ENCODE peak calls at places on chromosome 15, in nine cellular contexts. One of them, this sample, is unnamed.

GRCh38 chr15:45377630-45378148 is 655 bp downstream of the GATM start:
- DNase-seq in A549: no peak
- DNase-seq in CD4-positive, CD25-positive, alpha-beta regulatory T cell: no peak
- DNase-seq in BJ: no peak
- DNase-seq in stomach: peak
- DNase-seq in endothelial cell of umbilical vein: peak
- DNase-seq in AG10803: no peak
- DNase-seq in keratinocyte: no peak
- DNase-seq in cardiac muscle cell: no peak
- DNase-seq in this sample: no peak

GRCh38 chr15:80455051-80455648 is 51.0 kb downstream of the ARNT2 start:
- DNase-seq in A549: no peak
- DNase-seq in CD4-positive, CD25-positive, alpha-beta regulatory T cell: no peak
- DNase-seq in BJ: no peak
- DNase-seq in stomach: no peak
- DNase-seq in endothelial cell of umbilical vein: no peak
- DNase-seq in AG10803: peak
- DNase-seq in keratinocyte: no peak
- DNase-seq in cardiac muscle cell: peak
- DNase-seq in this sample: no peak

GRCh38 chr15:44753345-44753744 is 17.0 kb downstream of the TRIM69 start:
- DNase-seq in A549: no peak
- DNase-seq in CD4-positive, CD25-positive, alpha-beta regulatory T cell: no peak
- DNase-seq in BJ: no peak
- DNase-seq in stomach: no peak
- DNase-seq in endothelial cell of umbilical vein: no peak
- DNase-seq in AG10803: no peak
- DNase-seq in keratinocyte: no peak
- DNase-seq in cardiac muscle cell: no peak
- DNase-seq in this sample: no peak

GRCh38 chr15:51312754-51313390 is 25.5 kb downstream of the CYP19A1 start:
- DNase-seq in A549: no peak
- DNase-seq in CD4-positive, CD25-positive, alpha-beta regulatory T cell: no peak
- DNase-seq in BJ: no peak
- DNase-seq in stomach: no peak
- DNase-seq in endothelial cell of umbilical vein: no peak
- DNase-seq in AG10803: no peak
- DNase-seq in keratinocyte: peak
- DNase-seq in cardiac muscle cell: peak
- DNase-seq in this sample: peak

GRCh38 chr15:81939604-81940440 is 106.0 kb downstream of the MEX3B start:
- DNase-seq in A549: peak
- DNase-seq in CD4-positive, CD25-positive, alpha-beta regulatory T cell: peak
- DNase-seq in BJ: no peak
- DNase-seq in stomach: no peak
- DNase-seq in endothelial cell of umbilical vein: peak
- DNase-seq in AG10803: peak
- DNase-seq in keratinocyte: peak
- DNase-seq in cardiac muscle cell: peak
- DNase-seq in this sample: peak

GRCh38 chr15:74373731-74374647 is 6.5 kb upstream of the CYP11A1 start:
- DNase-seq in A549: peak
- DNase-seq in CD4-positive, CD25-positive, alpha-beta regulatory T cell: peak
- DNase-seq in BJ: no peak
- DNase-seq in stomach: peak
- DNase-seq in endothelial cell of umbilical vein: peak
- DNase-seq in AG10803: peak
- DNase-seq in keratinocyte: no peak
- DNase-seq in cardiac muscle cell: peak
- DNase-seq in this sample: peak

GRCh38 chr15:70127288-70127746 is 29.6 kb upstream of the TLE3 start:
- DNase-seq in A549: peak
- DNase-seq in CD4-positive, CD25-positive, alpha-beta regulatory T cell: no peak
- DNase-seq in BJ: no peak
- DNase-seq in stomach: peak
- DNase-seq in endothelial cell of umbilical vein: peak
- DNase-seq in AG10803: no peak
- DNase-seq in keratinocyte: no peak
- DNase-seq in cardiac muscle cell: peak
- DNase-seq in this sample: peak

GRCh38 chr15:25870899-25871298 is 7.8 kb upstream of the ATP10A start:
- DNase-seq in A549: no peak
- DNase-seq in CD4-positive, CD25-positive, alpha-beta regulatory T cell: no peak
- DNase-seq in BJ: no peak
- DNase-seq in stomach: no peak
- DNase-seq in endothelial cell of umbilical vein: no peak
- DNase-seq in AG10803: no peak
- DNase-seq in keratinocyte: no peak
- DNase-seq in cardiac muscle cell: no peak
- DNase-seq in this sample: no peak

GRCh38 chr15:59569477-59569876 is 42.1 kb upstream of the GCNT3 start:
- DNase-seq in A549: no peak
- DNase-seq in CD4-positive, CD25-positive, alpha-beta regulatory T cell: no peak
- DNase-seq in BJ: no peak
- DNase-seq in stomach: no peak
- DNase-seq in endothelial cell of umbilical vein: no peak
- DNase-seq in AG10803: no peak
- DNase-seq in keratinocyte: no peak
- DNase-seq in cardiac muscle cell: no peak
- DNase-seq in this sample: no peak

GRCh38 chr15:100107151-100107550 is 234.6 kb downstream of the ADAMTS17 start:
- DNase-seq in A549: no peak
- DNase-seq in CD4-positive, CD25-positive, alpha-beta regulatory T cell: no peak
- DNase-seq in BJ: no peak
- DNase-seq in stomach: no peak
- DNase-seq in endothelial cell of umbilical vein: no peak
- DNase-seq in AG10803: no peak
- DNase-seq in keratinocyte: no peak
- DNase-seq in cardiac muscle cell: no peak
- DNase-seq in this sample: no peak

GRCh38 chr15:61974759-61975158 is 85.5 kb downstream of the VPS13C start:
- DNase-seq in A549: no peak
- DNase-seq in CD4-positive, CD25-positive, alpha-beta regulatory T cell: no peak
- DNase-seq in BJ: no peak
- DNase-seq in stomach: no peak
- DNase-seq in endothelial cell of umbilical vein: peak
- DNase-seq in AG10803: no peak
- DNase-seq in keratinocyte: no peak
- DNase-seq in cardiac muscle cell: no peak
- DNase-seq in this sample: no peak

GRCh38 chr15:32029862-32030781 is at the start of gene CHRNA7:
- DNase-seq in A549: peak
- DNase-seq in CD4-positive, CD25-positive, alpha-beta regulatory T cell: peak
- DNase-seq in BJ: no peak
- DNase-seq in stomach: peak
- DNase-seq in endothelial cell of umbilical vein: peak
- DNase-seq in AG10803: peak
- DNase-seq in keratinocyte: no peak
- DNase-seq in cardiac muscle cell: peak
- DNase-seq in this sample: peak

GRCh38 chr15:43509002-43509922 is 8.1 kb upstream of the MAP1A start:
- DNase-seq in A549: no peak
- DNase-seq in CD4-positive, CD25-positive, alpha-beta regulatory T cell: no peak
- DNase-seq in BJ: no peak
- DNase-seq in stomach: no peak
- DNase-seq in endothelial cell of umbilical vein: no peak
- DNase-seq in AG10803: peak
- DNase-seq in keratinocyte: no peak
- DNase-seq in cardiac muscle cell: peak
- DNase-seq in this sample: peak

GRCh38 chr15:43508421-43508820 is 9.0 kb upstream of the MAP1A start:
- DNase-seq in A549: no peak
- DNase-seq in CD4-positive, CD25-positive, alpha-beta regulatory T cell: no peak
- DNase-seq in BJ: no peak
- DNase-seq in stomach: no peak
- DNase-seq in endothelial cell of umbilical vein: no peak
- DNase-seq in AG10803: no peak
- DNase-seq in keratinocyte: no peak
- DNase-seq in cardiac muscle cell: no peak
- DNase-seq in this sample: no peak

GRCh38 chr15:43511012-43511885 is 6.2 kb upstream of the MAP1A start:
- DNase-seq in A549: peak
- DNase-seq in CD4-positive, CD25-positive, alpha-beta regulatory T cell: peak
- DNase-seq in BJ: no peak
- DNase-seq in stomach: no peak
- DNase-seq in endothelial cell of umbilical vein: no peak
- DNase-seq in AG10803: no peak
- DNase-seq in keratinocyte: no peak
- DNase-seq in cardiac muscle cell: no peak
- DNase-seq in this sample: peak

GRCh38 chr15:43510230-43511011 is 7.0 kb upstream of the MAP1A start:
- DNase-seq in A549: peak
- DNase-seq in CD4-positive, CD25-positive, alpha-beta regulatory T cell: peak
- DNase-seq in BJ: peak
- DNase-seq in stomach: peak
- DNase-seq in endothelial cell of umbilical vein: peak
- DNase-seq in AG10803: peak
- DNase-seq in keratinocyte: peak
- DNase-seq in cardiac muscle cell: peak
- DNase-seq in this sample: peak

GRCh38 chr15:43509923-43510229 is 7.5 kb upstream of the MAP1A start:
- DNase-seq in A549: no peak
- DNase-seq in CD4-positive, CD25-positive, alpha-beta regulatory T cell: no peak
- DNase-seq in BJ: no peak
- DNase-seq in stomach: no peak
- DNase-seq in endothelial cell of umbilical vein: no peak
- DNase-seq in AG10803: no peak
- DNase-seq in keratinocyte: no peak
- DNase-seq in cardiac muscle cell: peak
- DNase-seq in this sample: no peak
- H3K4me3 ChIP-seq in A549: peak
- H3K4me3 ChIP-seq in CD4-positive, CD25-positive, alpha-beta regulatory T cell: peak
- H3K4me3 ChIP-seq in BJ: peak
- H3K4me3 ChIP-seq in stomach: peak
- H3K4me3 ChIP-seq in endothelial cell of umbilical vein: peak
- H3K4me3 ChIP-seq in AG10803: peak
- H3K4me3 ChIP-seq in keratinocyte: no peak
- H3K4me3 ChIP-seq in cardiac muscle cell: peak
- H3K4me3 ChIP-seq in this sample: peak

DNA sequence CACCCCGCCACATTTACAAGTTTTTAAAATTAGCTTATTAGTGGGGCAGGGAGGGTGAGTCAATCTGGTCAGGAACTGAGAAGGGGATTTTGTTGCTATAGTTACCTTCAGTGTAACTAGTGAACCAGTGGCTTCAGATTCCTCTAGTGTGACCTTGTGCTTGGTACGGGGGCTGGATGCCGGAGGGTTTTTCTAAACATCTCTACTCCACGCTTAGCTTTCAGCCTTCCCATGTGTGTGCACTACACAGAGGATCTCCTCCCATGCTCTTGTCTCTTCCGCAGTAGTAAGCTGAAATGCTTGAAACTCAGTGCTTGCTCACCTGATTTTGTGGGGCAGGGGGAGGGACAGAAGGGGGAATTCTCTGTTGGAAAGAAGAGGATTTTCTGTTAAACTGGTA is 67.9 kb upstream of the AKAP13 start:
- DNase-seq in A549: no peak
- DNase-seq in CD4-positive, CD25-positive, alpha-beta regulatory T cell: peak
- DNase-seq in BJ: no peak
- DNase-seq in stomach: no peak
- DNase-seq in endothelial cell of umbilical vein: no peak
- DNase-seq in AG10803: peak
- DNase-seq in keratinocyte: no peak
- DNase-seq in cardiac muscle cell: peak
- DNase-seq in this sample: peak
- H3K4me3 ChIP-seq in A549: no peak
- H3K4me3 ChIP-seq in CD4-positive, CD25-positive, alpha-beta regulatory T cell: peak
- H3K4me3 ChIP-seq in BJ: no peak
- H3K4me3 ChIP-seq in stomach: no peak
- H3K4me3 ChIP-seq in endothelial cell of umbilical vein: no peak
- H3K4me3 ChIP-seq in AG10803: no peak
- H3K4me3 ChIP-seq in keratinocyte: no peak
- H3K4me3 ChIP-seq in cardiac muscle cell: no peak
- H3K4me3 ChIP-seq in this sample: no peak

DNA sequence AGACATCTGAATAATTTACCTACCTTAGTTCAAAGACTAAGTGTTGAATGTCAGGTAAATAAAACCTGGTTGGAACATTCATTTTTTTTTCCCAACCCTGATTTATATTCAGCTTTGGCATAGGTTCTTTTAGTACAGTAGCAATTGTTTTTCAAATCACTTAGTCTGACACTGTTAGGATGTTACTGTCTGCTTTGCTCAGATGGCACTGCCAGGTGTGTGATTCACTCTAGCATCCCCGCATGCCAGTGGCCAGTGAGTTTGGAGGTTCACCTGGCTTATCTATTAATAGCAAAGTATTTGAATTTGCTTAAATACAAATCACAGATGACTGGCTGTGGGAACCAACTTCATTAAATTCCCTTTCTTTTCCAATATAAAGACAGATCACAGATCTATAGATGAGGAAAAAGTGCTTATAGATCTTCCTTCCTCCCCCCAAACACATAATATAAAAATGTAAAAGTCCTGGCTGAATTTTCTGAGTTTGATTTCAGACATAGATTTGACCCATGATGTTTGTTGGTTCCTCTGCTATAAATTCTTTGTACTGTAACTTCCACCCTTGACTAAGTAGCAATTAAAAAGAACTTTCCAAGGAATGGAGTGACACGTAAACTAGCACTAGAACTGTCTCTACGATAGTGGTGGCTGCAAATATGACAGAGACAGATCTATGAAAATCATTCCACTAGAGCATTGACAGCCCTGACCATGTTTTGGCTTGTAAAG is 3.9 kb downstream of the THBS1 start:
- DNase-seq in A549: no peak
- DNase-seq in CD4-positive, CD25-positive, alpha-beta regulatory T cell: no peak
- DNase-seq in BJ: peak
- DNase-seq in stomach: no peak
- DNase-seq in endothelial cell of umbilical vein: peak
- DNase-seq in AG10803: peak
- DNase-seq in keratinocyte: no peak
- DNase-seq in cardiac muscle cell: peak
- DNase-seq in this sample: peak
- H3K4me3 ChIP-seq in A549: no peak
- H3K4me3 ChIP-seq in CD4-positive, CD25-positive, alpha-beta regulatory T cell: no peak
- H3K4me3 ChIP-seq in BJ: peak
- H3K4me3 ChIP-seq in stomach: peak
- H3K4me3 ChIP-seq in endothelial cell of umbilical vein: peak
- H3K4me3 ChIP-seq in AG10803: peak
- H3K4me3 ChIP-seq in keratinocyte: no peak
- H3K4me3 ChIP-seq in cardiac muscle cell: no peak
- H3K4me3 ChIP-seq in this sample: peak

DNA sequence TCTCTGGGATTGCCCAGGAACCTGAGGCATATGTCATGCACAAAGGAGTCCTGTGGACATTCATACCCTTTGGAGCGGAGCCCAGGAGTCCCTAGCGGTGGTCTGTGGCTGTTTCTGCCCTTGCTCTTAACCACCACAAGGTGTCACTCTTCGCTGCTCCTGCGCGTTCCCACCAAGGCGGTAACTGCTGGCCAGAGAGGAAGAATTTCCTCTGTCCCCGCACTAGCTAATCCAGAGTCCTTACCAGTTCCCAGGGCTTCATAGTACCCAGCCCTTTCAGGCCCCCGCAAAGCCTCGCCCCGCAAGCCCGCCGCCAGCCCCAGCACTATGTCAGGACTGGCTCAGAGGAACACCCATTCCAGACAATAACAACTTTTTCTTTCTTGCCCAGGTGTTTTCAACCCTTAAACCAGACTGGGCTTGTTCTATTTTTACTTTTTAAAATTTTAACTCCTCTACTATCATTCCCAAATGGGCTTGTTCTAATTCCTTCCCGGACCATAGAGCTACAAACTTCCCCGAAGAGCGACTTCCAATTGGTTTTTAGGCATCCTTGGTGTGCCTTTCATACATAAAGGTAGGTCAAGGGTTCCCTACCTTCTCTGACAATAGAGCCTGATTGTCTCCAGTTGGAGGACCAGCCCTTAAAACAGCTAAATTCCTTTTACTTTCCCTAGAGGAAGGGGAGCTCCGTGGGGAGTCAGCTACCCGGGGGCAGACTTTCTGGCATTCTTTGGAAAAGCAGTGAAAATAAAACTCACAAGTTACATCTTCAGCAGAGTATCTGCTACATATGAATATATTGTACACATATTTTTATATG is 31.8 kb upstream of the ZNF774 start:
- DNase-seq in A549: peak
- DNase-seq in CD4-positive, CD25-positive, alpha-beta regulatory T cell: peak
- DNase-seq in BJ: peak
- DNase-seq in stomach: peak
- DNase-seq in endothelial cell of umbilical vein: peak
- DNase-seq in AG10803: peak
- DNase-seq in keratinocyte: no peak
- DNase-seq in cardiac muscle cell: peak
- DNase-seq in this sample: peak
- H3K4me3 ChIP-seq in A549: no peak
- H3K4me3 ChIP-seq in CD4-positive, CD25-positive, alpha-beta regulatory T cell: no peak
- H3K4me3 ChIP-seq in BJ: no peak
- H3K4me3 ChIP-seq in stomach: no peak
- H3K4me3 ChIP-seq in endothelial cell of umbilical vein: no peak
- H3K4me3 ChIP-seq in AG10803: no peak
- H3K4me3 ChIP-seq in keratinocyte: peak
- H3K4me3 ChIP-seq in cardiac muscle cell: no peak
- H3K4me3 ChIP-seq in this sample: no peak

This sample was measured in fibroblast of pulmonary artery.